ENCODE peak calls at places on chromosomes 4 and X, in four cellular contexts. X, J, Z and R are unnamed samples.

GRCh38 chr4:30380404-30380998 is 339.7 kb upstream of the PCDH7 start:
- DNase-seq in X (peak; percentile 83), J (peak; percentile 35), Z (peak; percentile 15), R (no peak)

GRCh38 chrX:132412208-132412607 is 76.6 kb downstream of the MBNL3 start:
- DNase-seq in X (no peak), J (no peak), Z (no peak), R (no peak)

GRCh38 chr4:125682730-125683129 is 368.0 kb downstream of the FAT4 start:
- DNase-seq in X (no peak), J (no peak), Z (no peak), R (no peak)

GRCh38 chrX:20309796-20310195 is 43.1 kb upstream of the RPS6KA3 start:
- DNase-seq in X (no peak), J (no peak), Z (no peak), R (no peak)

GRCh38 chr4:2482192-2482591 is 13.3 kb downstream of the RNF4 start:
- DNase-seq in X (no peak), J (no peak), Z (no peak), R (no peak)

GRCh38 chr4:141654098-141654497 is 17.7 kb downstream of the IL15 start:
- DNase-seq in X (peak; percentile 36), J (peak; percentile 16), Z (no peak), R (no peak)

GRCh38 chr4:108171541-108172230 is 3.0 kb upstream of the LEF1 start:
- DNase-seq in X (no peak), J (no peak), Z (peak; percentile 89), R (no peak)

GRCh38 chrX:97027384-97027922 is 143.7 kb downstream of the RPA4 start:
- DNase-seq in X (no peak), J (no peak), Z (no peak), R (no peak)

GRCh38 chr4:112889619-112890294 is 159.7 kb upstream of the ANK2 start:
- DNase-seq in X (no peak), J (no peak), Z (no peak), R (no peak)

GRCh38 chr4:78542373-78542772 is 9.2 kb upstream of the ANXA3 start:
- DNase-seq in X (no peak), J (no peak), Z (no peak), R (no peak)

GRCh38 chr4:183407128-183407585 is 37.3 kb upstream of the CDKN2AIP start:
- DNase-seq in X (peak; percentile 91), J (peak; percentile 83), Z (peak; percentile 87), R (peak; percentile 86)

GRCh38 chrX:145630806-145631435 is 186.7 kb upstream of the SLITRK2 start:
- DNase-seq in X (no peak), J (no peak), Z (no peak), R (no peak)

GRCh38 chr4:25703731-25704388 is 48.2 kb downstream of the SLC34A2 start:
- DNase-seq in X (no peak), J (no peak), Z (no peak), R (no peak)

GRCh38 chrX:40922307-40922706 is 162.9 kb upstream of the USP9X start:
- DNase-seq in X (peak; percentile 61), J (no peak), Z (peak; percentile 32), R (no peak)

GRCh38 chr4:100960232-100960631 is 387.1 kb downstream of the PPP3CA start:
- DNase-seq in X (no peak), J (no peak), Z (no peak), R (no peak)

GRCh38 chr4:182577411-182577810 is 334.2 kb downstream of the TENM3 start:
- DNase-seq in X (no peak), J (no peak), Z (no peak), R (no peak)

GRCh38 chrX:12954981-12955380 is 19.9 kb upstream of the TMSB4X start:
- DNase-seq in X (no peak), J (no peak), Z (peak; percentile 49), R (no peak)
- H3K27ac ChIP-seq in X (no peak overlapping the region), J (peak overlapping the region; percentile 69), Z (peak overlapping the region; percentile 89), R (peak overlapping the region; percentile 80)

GRCh38 chrX:71245159-71245558 is 8.8 kb downstream of the ZMYM3 start:
- DNase-seq in X (no peak), J (no peak), Z (no peak), R (no peak)
- H3K27ac ChIP-seq in X (no peak overlapping the region), J (no peak overlapping the region), Z (no peak overlapping the region), R (no peak overlapping the region)

GRCh38 chr4:168550071-168550766 is 53.4 kb downstream of the PALLD start:
- DNase-seq in X (no peak), J (no peak), Z (no peak), R (no peak)
- H3K27ac ChIP-seq in X (no peak overlapping the region), J (no peak overlapping the region), Z (no peak overlapping the region), R (no peak overlapping the region)

DNA sequence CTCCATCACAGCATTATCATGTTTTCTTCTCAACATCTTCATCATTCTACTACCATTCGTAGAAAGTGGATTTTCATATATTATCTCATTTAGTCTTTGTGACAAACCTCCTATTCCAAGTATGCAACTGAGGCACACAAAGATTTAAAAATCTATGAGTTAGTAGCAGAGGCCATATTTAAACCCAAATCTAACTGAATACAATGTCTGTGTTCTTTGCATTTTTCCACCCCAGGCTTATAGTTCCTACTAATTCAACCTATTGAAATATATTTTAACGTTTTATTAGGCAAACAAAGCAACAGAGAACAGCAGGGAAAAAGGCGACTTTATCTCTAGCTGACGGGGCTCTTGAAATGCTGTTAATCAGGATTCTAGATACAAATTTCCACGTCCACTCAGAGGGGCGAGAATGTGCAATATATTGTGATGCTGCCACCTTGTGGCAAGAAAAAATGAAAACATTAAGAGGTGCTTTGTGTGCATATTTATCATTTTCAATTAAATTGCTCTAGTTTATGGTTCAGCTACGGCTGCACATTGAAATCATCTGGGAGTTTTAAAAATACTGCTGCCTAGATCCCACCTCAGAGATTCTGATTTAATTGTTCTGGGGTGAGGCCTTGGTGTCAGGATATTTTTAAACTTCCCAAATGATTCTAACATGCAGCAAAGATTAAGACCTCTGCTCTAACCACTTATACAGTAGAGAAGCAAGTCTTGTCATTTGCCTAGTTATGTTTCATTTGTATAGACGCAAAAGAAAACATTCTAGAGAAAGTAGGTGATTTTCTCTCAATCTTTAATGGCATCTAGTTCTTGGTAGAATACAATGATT is 315.9 kb downstream of the MAPK10 start:
- DNase-seq in X (peak; percentile 60), J (peak; percentile 42), Z (peak; percentile 34), R (peak; percentile 56)
- H3K27ac ChIP-seq in X (no peak overlapping the region), J (no peak overlapping the region), Z (no peak overlapping the region), R (no peak overlapping the region)